ENCODE peak calls at places on chromosomes 1 and 21, in seven cellular contexts. U, W, V, I, Q, A and P are unnamed samples.
A peak's percentile ranks its signal among the peaks of the same experiment; 100 is the strongest.

GRCh38 chr1:21568006-21568746 is 59.0 kb downstream of the ALPL start:
- DNase-seq in U (no peak), W (no peak), V (peak; percentile 72), I (peak; percentile 47), Q (no peak), A (peak; percentile 85), P (peak; percentile 79)

GRCh38 chr1:185156321-185156853 is 366 bp downstream of the TRMT1L start:
- DNase-seq in U (no peak), W (peak; percentile 38), V (no peak), I (peak; percentile 60), Q (no peak), A (peak; percentile 68), P (peak; percentile 9)

GRCh38 chr1:17233675-17234074 is 15.2 kb upstream of the PADI3 start:
- DNase-seq in U (peak; percentile 45), W (peak; percentile 66), V (peak; percentile 99), I (peak; percentile 96), Q (peak; percentile 92), A (peak; percentile 28), P (peak; percentile 98)

GRCh38 chr1:77605246-77606026 is 77.0 kb downstream of the ZZZ3 start:
- DNase-seq in U (peak; percentile 4), W (peak; percentile 92), V (no peak), I (peak; percentile 31), Q (no peak), A (no peak), P (peak; percentile 65)

GRCh38 chr1:200628223-200628868 is 7.8 kb upstream of the KIF14 start:
- DNase-seq in U (no peak), W (no peak), V (no peak), I (no peak), Q (no peak), A (no peak), P (peak; percentile 19)

GRCh38 chr21:22416555-22416954 is 1418.3 kb downstream of the NCAM2 start:
- DNase-seq in U (no peak), W (no peak), V (no peak), I (no peak), Q (no peak), A (no peak), P (no peak)

GRCh38 chr21:34796518-34797201 is 127.9 kb downstream of the CLIC6 start:
- DNase-seq in U (peak; percentile 73), W (no peak), V (peak; percentile 26), I (peak; percentile 45), Q (peak; percentile 72), A (peak; percentile 65), P (no peak)

GRCh38 chr1:225428879-225429455 is 1.1 kb upstream of the LBR start:
- DNase-seq in U (no peak), W (no peak), V (no peak), I (peak; percentile 7), Q (no peak), A (no peak), P (peak; percentile 14)

GRCh38 chr1:56414728-56415224 is 164.6 kb downstream of the PLPP3 start:
- DNase-seq in U (peak; percentile 68), W (no peak), V (peak; percentile 95), I (no peak), Q (no peak), A (no peak), P (no peak)

GRCh38 chr1:37410815-37411214 is 63.6 kb upstream of the ZC3H12A start:
- DNase-seq in U (peak; percentile 63), W (peak; percentile 9), V (peak; percentile 30), I (peak; percentile 42), Q (no peak), A (peak; percentile 67), P (peak; percentile 54)

GRCh38 chr1:178055779-178056471 is 38.0 kb upstream of the RASAL2 start:
- DNase-seq in U (peak; percentile 31), W (peak; percentile 25), V (peak; percentile 54), I (no peak), Q (peak; percentile 37), A (peak; percentile 37), P (no peak)

GRCh38 chr1:4977701-4978100 is 323.3 kb downstream of the AJAP1 start:
- DNase-seq in U (no peak), W (no peak), V (no peak), I (no peak), Q (no peak), A (no peak), P (no peak)

GRCh38 chr1:239742416-239743109 is 349.1 kb upstream of the FMN2 start:
- DNase-seq in U (no peak), W (no peak), V (no peak), I (no peak), Q (no peak), A (no peak), P (no peak)

GRCh38 chr1:205772607-205773032 is 2.7 kb downstream of the RAB29 start:
- DNase-seq in U (no peak), W (no peak), V (no peak), I (peak; percentile 10), Q (no peak), A (no peak), P (no peak)

GRCh38 chr21:36854391-36854790 is 112.1 kb downstream of the HLCS start:
- DNase-seq in U (peak; percentile 75), W (peak; percentile 43), V (peak; percentile 62), I (peak; percentile 36), Q (no peak), A (peak; percentile 80), P (peak; percentile 63)

GRCh38 chr21:20486303-20486702 is 511.9 kb upstream of the NCAM2 start:
- DNase-seq in U (no peak), W (no peak), V (no peak), I (no peak), Q (no peak), A (no peak), P (no peak)

GRCh38 chr1:62175568-62176179 is 19.0 kb upstream of the L1TD1 start:
- DNase-seq in U (peak; percentile 73), W (peak; percentile 65), V (peak; percentile 77), I (peak; percentile 71), Q (peak; percentile 26), A (peak; percentile 74), P (peak; percentile 81)

GRCh38 chr1:73914994-73915393 is 283.0 kb downstream of the LRRIQ3 start:
- DNase-seq in U (no peak), W (no peak), V (no peak), I (no peak), Q (no peak), A (no peak), P (no peak)

GRCh38 chr1:209063816-209064664 is 519.5 kb upstream of the CAMK1G start:
- DNase-seq in U (no peak), W (no peak), V (no peak), I (no peak), Q (no peak), A (no peak), P (no peak)

GRCh38 chr1:58755468-58755872 is 28.4 kb downstream of the JUN start:
- DNase-seq in U (peak; percentile 76), W (peak; percentile 99), V (peak; percentile 99), I (peak; percentile 99), Q (peak; percentile 70), A (peak; percentile 88), P (no peak)

DNA sequence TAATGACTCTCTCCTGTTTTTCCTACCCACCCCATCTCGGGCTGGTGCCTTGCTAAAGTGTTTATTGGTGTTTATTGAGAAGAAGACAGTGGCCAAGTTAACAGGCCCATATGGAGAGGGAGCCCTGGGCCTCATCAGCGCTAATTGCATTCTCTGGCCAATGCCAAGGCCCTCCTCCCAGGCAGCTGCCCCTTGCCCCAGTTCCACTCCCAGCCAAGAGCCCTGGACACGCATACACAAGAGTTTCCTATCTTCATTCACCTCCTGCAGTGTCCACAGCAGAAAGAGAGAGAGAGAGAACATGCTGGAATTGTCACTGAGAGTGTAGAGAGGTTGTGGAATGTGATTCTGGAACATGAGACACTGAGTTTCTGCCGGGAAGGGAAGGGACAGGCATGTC is 25.4 kb upstream of the VWA5B1 start:
- DNase-seq in U (peak; percentile 41), W (peak; percentile 48), V (no peak), I (no peak), Q (no peak), A (no peak), P (no peak)
- H3K4me2 ChIP-seq in U (no peak overlapping the region), W (no peak overlapping the region), V (peak overlapping the region; percentile 73), I (no peak overlapping the region), Q (no peak overlapping the region), A (no peak overlapping the region), P (no peak overlapping the region)

DNA sequence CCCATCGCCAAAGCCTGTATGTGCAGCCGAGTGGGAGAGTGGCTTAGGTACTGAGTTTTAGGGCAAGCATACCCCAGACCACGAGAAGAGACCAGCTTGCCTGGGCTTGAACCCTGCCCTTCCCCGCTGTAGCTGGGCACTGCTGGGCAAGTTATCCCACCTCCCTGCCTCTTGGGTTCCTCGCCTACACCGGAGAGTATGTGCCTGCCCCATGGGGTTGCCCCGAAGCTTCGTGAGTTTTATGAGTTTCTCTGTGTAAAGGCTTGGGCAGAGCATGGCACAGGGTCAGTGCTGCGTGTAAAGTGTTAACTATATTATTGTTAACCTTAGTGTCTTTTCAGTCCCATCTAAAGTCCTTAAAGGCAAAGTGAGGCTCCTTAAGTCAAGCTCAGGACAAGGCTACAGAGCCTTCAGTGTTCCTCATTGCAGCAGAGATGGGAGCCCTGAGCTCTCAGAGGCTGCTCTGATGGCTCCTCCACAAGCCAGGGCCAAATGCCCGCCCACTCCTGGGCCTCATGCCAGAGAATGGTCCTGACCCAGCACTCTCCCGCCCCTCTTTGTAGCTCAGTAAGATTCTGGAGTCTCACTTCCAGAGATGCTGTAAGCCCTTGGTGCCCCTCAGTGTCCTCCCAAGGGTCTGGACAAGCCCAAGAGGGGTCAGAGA is 37.0 kb upstream of the KCNA10 start:
- DNase-seq in U (no peak), W (no peak), V (no peak), I (no peak), Q (no peak), A (no peak), P (no peak)
- H3K4me3 ChIP-seq in U (no peak overlapping the region), W (no peak overlapping the region), V (no peak overlapping the region), I (no peak overlapping the region), Q (no peak overlapping the region), A (no peak overlapping the region), P (no peak overlapping the region)

DNA sequence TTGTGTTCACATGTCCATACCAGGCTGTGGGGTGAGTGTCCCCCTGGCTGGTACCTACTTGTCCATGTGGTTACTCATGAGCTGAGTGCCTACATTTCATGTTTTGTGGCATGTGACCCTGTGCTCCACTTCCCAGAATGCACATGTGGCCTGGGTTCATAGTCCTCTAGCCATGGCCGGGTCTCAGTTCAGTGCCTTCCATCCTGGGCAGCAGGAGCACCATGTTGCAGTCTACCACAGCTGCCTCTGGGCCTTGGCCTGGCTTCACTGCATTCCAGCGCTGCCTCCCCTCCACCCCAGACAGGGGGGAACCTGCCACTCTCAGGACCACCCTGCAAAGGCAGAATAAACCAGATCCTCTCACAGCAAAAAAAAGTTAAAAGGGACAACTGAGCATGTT is 5.5 kb downstream of the CEPT1 start:
- DNase-seq in U (no peak), W (no peak), V (no peak), I (no peak), Q (no peak), A (no peak), P (no peak)
- H3K4me2 ChIP-seq in U (no peak overlapping the region), W (no peak overlapping the region), V (no peak overlapping the region), I (no peak overlapping the region), Q (no peak overlapping the region), A (no peak overlapping the region), P (no peak overlapping the region)

DNA sequence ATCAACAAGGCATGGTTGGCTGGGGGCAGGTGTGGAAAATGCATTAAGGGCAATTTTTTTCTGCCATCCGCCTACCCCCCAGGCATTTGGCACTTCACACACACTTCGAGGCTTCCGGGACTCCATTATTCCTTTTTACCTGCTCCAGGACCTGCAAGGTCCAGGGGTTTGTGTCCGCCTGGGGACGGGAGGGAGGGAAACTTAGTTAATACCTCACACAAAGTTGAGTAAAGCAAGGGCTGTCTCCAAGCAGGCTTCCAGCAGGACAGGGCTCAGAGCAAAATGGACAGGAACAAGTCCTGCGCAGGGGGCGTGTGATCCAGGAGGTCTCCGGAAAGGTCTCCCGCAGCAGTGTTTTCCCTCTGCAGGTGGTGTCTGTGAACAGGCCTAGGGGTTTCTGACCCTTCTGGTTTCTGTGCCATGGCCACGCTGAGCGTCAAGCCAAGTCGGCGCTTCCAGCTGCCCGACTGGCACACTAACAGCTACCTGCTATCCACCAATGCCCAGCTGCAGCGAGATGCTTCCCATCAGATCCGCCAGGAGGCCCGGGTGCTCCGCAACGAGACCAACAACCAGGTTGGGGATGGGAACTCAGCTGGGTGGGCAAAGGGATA is 715 bp downstream of the TEKT2 start:
- DNase-seq in U (no peak), W (no peak), V (no peak), I (peak; percentile 14), Q (no peak), A (peak; percentile 51), P (no peak)
- H3K4me3 ChIP-seq in U (peak overlapping the region; percentile 55), W (peak overlapping the region; percentile 55), V (no peak overlapping the region), I (peak overlapping the region; percentile 53), Q (no peak overlapping the region), A (peak overlapping the region; percentile 16), P (peak overlapping the region; percentile 70)